ENCODE peak calls at places on chromosomes 13 and 19, in six cellular contexts. One of them, this sample, is unnamed.

GRCh38 chr19:43353606-43354304 is at the start of gene CD177:
- DNase-seq in HepG2: no peak
- DNase-seq in IMR-90: no peak
- DNase-seq in uterus: no peak
- DNase-seq in testis: no peak
- DNase-seq in stomach: no peak
- DNase-seq in this sample: no peak

GRCh38 chr13:28541966-28542365 is 47.0 kb upstream of the FLT1 start:
- DNase-seq in HepG2: no peak
- DNase-seq in IMR-90: no peak
- DNase-seq in uterus: no peak
- DNase-seq in testis: no peak
- DNase-seq in stomach: no peak
- DNase-seq in this sample: no peak

GRCh38 chr19:50496189-50497029 is 14.6 kb downstream of the JOSD2 start:
- DNase-seq in HepG2: peak; percentile 67
- DNase-seq in IMR-90: no peak
- DNase-seq in uterus: no peak
- DNase-seq in testis: peak; percentile 86
- DNase-seq in stomach: no peak
- DNase-seq in this sample: no peak

GRCh38 chr13:109428146-109428545 is 358.2 kb downstream of the IRS2 start:
- DNase-seq in HepG2: no peak
- DNase-seq in IMR-90: no peak
- DNase-seq in uterus: no peak
- DNase-seq in testis: no peak
- DNase-seq in stomach: no peak
- DNase-seq in this sample: no peak

GRCh38 chr13:77299587-77299986 is 27.3 kb downstream of the MYCBP2 start:
- DNase-seq in HepG2: no peak
- DNase-seq in IMR-90: no peak
- DNase-seq in uterus: no peak
- DNase-seq in testis: no peak
- DNase-seq in stomach: no peak
- DNase-seq in this sample: no peak

GRCh38 chr13:63838366-63839110 is 2422.9 kb upstream of the PCDH20 start:
- DNase-seq in HepG2: no peak
- DNase-seq in IMR-90: no peak
- DNase-seq in uterus: no peak
- DNase-seq in testis: no peak
- DNase-seq in stomach: no peak
- DNase-seq in this sample: no peak

GRCh38 chr13:33033361-33033812 is 17.2 kb downstream of the KL start:
- DNase-seq in HepG2: no peak
- DNase-seq in IMR-90: no peak
- DNase-seq in uterus: no peak
- DNase-seq in testis: peak; percentile 18
- DNase-seq in stomach: no peak
- DNase-seq in this sample: no peak

GRCh38 chr13:82224806-82225205 is 1657.5 kb downstream of the SLITRK1 start:
- DNase-seq in HepG2: no peak
- DNase-seq in IMR-90: no peak
- DNase-seq in uterus: no peak
- DNase-seq in testis: no peak
- DNase-seq in stomach: no peak
- DNase-seq in this sample: no peak

GRCh38 chr19:8046569-8047165 is 5.9 kb upstream of the CCL25 start:
- DNase-seq in HepG2: no peak
- DNase-seq in IMR-90: no peak
- DNase-seq in uterus: no peak
- DNase-seq in testis: no peak
- DNase-seq in stomach: no peak
- DNase-seq in this sample: no peak

GRCh38 chr13:111076156-111077013 is 38.7 kb upstream of the ARHGEF7 start:
- DNase-seq in HepG2: no peak
- DNase-seq in IMR-90: no peak
- DNase-seq in uterus: no peak
- DNase-seq in testis: no peak
- DNase-seq in stomach: no peak
- DNase-seq in this sample: no peak
- TF ChIP-seq CTCF in HepG2: peak; percentile 5
- TF ChIP-seq CTCF in IMR-90: peak; percentile 7
- TF ChIP-seq CTCF in uterus: no peak
- TF ChIP-seq CTCF in testis: no peak
- TF ChIP-seq CTCF in stomach: no peak
- TF ChIP-seq CTCF in this sample: no peak

DNA sequence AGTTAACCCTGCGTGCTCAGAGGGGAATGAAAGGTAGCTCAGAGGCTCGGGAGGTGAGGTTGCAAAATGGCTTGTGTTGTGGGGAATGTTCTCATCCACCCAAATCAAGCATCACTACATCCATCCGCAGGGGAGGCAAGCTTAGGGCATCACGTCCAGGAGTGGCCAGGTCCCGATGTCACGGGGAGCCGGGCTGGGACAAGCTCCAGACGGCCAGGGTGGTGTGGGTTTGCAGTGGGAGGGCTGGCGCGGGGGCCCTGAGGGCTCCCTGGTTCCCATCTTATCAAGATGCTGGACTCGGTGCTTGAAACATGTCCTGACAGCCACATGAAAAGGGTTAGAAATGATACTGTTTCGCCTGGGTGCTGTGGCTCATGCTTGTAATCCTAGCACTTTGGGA is 25.8 kb downstream of the EPN1 start:
- DNase-seq in HepG2: no peak
- DNase-seq in IMR-90: no peak
- DNase-seq in uterus: no peak
- DNase-seq in testis: peak; percentile 46
- DNase-seq in stomach: no peak
- DNase-seq in this sample: no peak
- TF ChIP-seq POLR2A in HepG2: no peak
- TF ChIP-seq POLR2A in IMR-90: no peak
- TF ChIP-seq POLR2A in uterus: no peak
- TF ChIP-seq POLR2A in testis: no peak
- TF ChIP-seq POLR2A in stomach: no peak
- TF ChIP-seq POLR2A in this sample: no peak

GRCh38 chr19:3955688-3956087 is 15.2 kb downstream of the DAPK3 start:
- DNase-seq in HepG2: no peak
- DNase-seq in IMR-90: no peak
- DNase-seq in uterus: no peak
- DNase-seq in testis: no peak
- DNase-seq in stomach: no peak
- DNase-seq in this sample: no peak
- H3K27me3 ChIP-seq in HepG2: peaks cover 7% of the 10 kb centered on the region
- H3K27me3 ChIP-seq in IMR-90: no peaks in the 10 kb centered on the region
- H3K27me3 ChIP-seq in uterus: no peaks in the 10 kb centered on the region
- H3K27me3 ChIP-seq in testis: no peaks in the 10 kb centered on the region
- H3K27me3 ChIP-seq in stomach: no peaks in the 10 kb centered on the region
- H3K27me3 ChIP-seq in this sample: no peaks in the 10 kb centered on the region

DNA sequence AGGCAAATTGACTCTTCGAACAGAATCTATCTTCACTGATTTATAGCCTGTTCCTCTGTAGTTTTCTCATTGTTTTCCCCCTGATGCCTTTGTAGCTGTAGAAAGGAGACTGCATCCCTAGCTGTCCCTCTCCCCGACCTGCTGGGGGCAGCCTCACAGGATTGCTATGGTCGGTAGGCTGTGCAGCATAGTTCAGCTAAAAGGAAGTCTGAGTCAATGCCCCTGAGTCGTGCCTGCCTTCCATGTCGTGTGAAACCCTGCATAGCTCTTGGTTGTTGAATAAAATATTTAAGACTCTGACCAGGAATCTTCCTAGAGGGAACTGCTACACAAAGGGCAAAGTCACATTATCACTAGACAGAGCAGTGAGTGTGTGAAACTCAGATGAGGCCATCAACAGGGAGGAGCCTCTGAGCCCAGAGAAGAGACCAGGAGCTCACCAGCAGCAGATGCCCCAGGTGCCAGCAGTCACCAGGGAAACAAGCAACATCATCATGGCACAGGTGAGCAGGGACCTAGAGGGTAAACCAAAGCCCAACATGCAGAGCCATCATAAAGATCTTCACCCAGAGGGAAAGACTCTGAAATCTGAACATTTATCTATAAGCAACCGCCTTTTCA is 108.4 kb upstream of the NBEA start:
- DNase-seq in HepG2: no peak
- DNase-seq in IMR-90: peak; percentile 2
- DNase-seq in uterus: no peak
- DNase-seq in testis: no peak
- DNase-seq in stomach: no peak
- DNase-seq in this sample: no peak
- TF ChIP-seq CTCF in HepG2: peak; percentile 23
- TF ChIP-seq CTCF in IMR-90: no peak
- TF ChIP-seq CTCF in uterus: no peak
- TF ChIP-seq CTCF in testis: no peak
- TF ChIP-seq CTCF in stomach: no peak
- TF ChIP-seq CTCF in this sample: no peak

GRCh38 chr13:52652170-52652979 is at the start of gene SUGT1:
- DNase-seq in HepG2: peak; percentile 94
- DNase-seq in IMR-90: peak; percentile 97
- DNase-seq in uterus: peak; percentile 96
- DNase-seq in testis: peak; percentile 98
- DNase-seq in stomach: peak; percentile 98
- DNase-seq in this sample: peak; percentile 97

GRCh38 chr13:52651880-52652169 is 811 bp upstream of the SUGT1 start:
- DNase-seq in HepG2: no peak
- DNase-seq in IMR-90: no peak
- DNase-seq in uterus: no peak
- DNase-seq in testis: no peak
- DNase-seq in stomach: no peak
- DNase-seq in this sample: no peak

GRCh38 chr13:52646967-52647366 is 4.7 kb downstream of the HNRNPA1L2 start:
- DNase-seq in HepG2: no peak
- DNase-seq in IMR-90: no peak
- DNase-seq in uterus: no peak
- DNase-seq in testis: no peak
- DNase-seq in stomach: no peak
- DNase-seq in this sample: no peak

GRCh38 chr13:52650731-52651130 is 1.9 kb upstream of the SUGT1 start:
- DNase-seq in HepG2: no peak
- DNase-seq in IMR-90: no peak
- DNase-seq in uterus: no peak
- DNase-seq in testis: no peak
- DNase-seq in stomach: no peak
- DNase-seq in this sample: no peak

GRCh38 chr13:52652980-52653303 is 306 bp downstream of the SUGT1 start:
- DNase-seq in HepG2: no peak
- DNase-seq in IMR-90: no peak
- DNase-seq in uterus: no peak
- DNase-seq in testis: no peak
- DNase-seq in stomach: no peak
- DNase-seq in this sample: no peak
- TF ChIP-seq POLR2A in HepG2: no peak
- TF ChIP-seq POLR2A in IMR-90: no peak
- TF ChIP-seq POLR2A in uterus: no peak
- TF ChIP-seq POLR2A in testis: no peak
- TF ChIP-seq POLR2A in stomach: no peak
- TF ChIP-seq POLR2A in this sample: no peak

GRCh38 chr19:16098416-16098768 is 13.3 kb upstream of the RAB8A start:
- DNase-seq in HepG2: no peak
- DNase-seq in IMR-90: no peak
- DNase-seq in uterus: no peak
- DNase-seq in testis: no peak
- DNase-seq in stomach: no peak
- DNase-seq in this sample: no peak
- H3K27me3 ChIP-seq in HepG2: no peaks in the 10 kb centered on the region
- H3K27me3 ChIP-seq in IMR-90: no peaks in the 10 kb centered on the region
- H3K27me3 ChIP-seq in uterus: no peaks in the 10 kb centered on the region
- H3K27me3 ChIP-seq in testis: no peaks in the 10 kb centered on the region
- H3K27me3 ChIP-seq in stomach: no peaks in the 10 kb centered on the region
- H3K27me3 ChIP-seq in this sample: no peaks in the 10 kb centered on the region

GRCh38 chr19:45919678-45920077 is 5.1 kb upstream of the NANOS2 start:
- DNase-seq in HepG2: no peak
- DNase-seq in IMR-90: no peak
- DNase-seq in uterus: no peak
- DNase-seq in testis: no peak
- DNase-seq in stomach: no peak
- DNase-seq in this sample: no peak

GRCh38 chr19:45920458-45920857 is 5.9 kb upstream of the NANOS2 start:
- DNase-seq in HepG2: no peak
- DNase-seq in IMR-90: no peak
- DNase-seq in uterus: no peak
- DNase-seq in testis: no peak
- DNase-seq in stomach: no peak
- DNase-seq in this sample: no peak

GRCh38 chr19:45924891-45925447 is 10.4 kb upstream of the NANOS2 start:
- DNase-seq in HepG2: no peak
- DNase-seq in IMR-90: no peak
- DNase-seq in uterus: no peak
- DNase-seq in testis: no peak
- DNase-seq in stomach: no peak
- DNase-seq in this sample: no peak

GRCh38 chr19:45918721-45919120 is 4.1 kb upstream of the NANOS2 start:
- DNase-seq in HepG2: no peak
- DNase-seq in IMR-90: no peak
- DNase-seq in uterus: no peak
- DNase-seq in testis: no peak
- DNase-seq in stomach: no peak
- DNase-seq in this sample: no peak

DNA sequence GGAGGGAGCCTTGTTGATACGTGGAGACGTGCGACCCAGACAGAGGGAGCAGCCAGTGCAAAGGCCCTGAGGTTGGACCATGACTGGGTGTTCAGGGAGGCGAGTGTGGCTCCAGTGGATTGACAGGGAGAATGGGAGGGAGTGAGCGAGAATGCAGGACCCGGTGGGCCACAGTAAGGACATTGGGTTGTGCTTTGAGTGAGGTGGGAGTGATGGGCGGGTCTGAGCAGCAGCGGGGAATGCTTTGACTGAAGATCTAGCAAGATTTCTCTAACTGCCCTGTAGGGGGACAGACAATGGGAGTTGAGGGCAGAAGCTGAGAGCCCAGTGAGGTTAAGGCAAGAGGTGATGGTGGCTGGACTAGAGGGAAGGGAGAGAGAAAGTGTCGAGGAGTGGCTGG is 7.7 kb upstream of the NANOS2 start:
- DNase-seq in HepG2: peak; percentile 34
- DNase-seq in IMR-90: no peak
- DNase-seq in uterus: no peak
- DNase-seq in testis: no peak
- DNase-seq in stomach: no peak
- DNase-seq in this sample: no peak
- TF ChIP-seq CTCF in HepG2: peak; percentile 25
- TF ChIP-seq CTCF in IMR-90: peak; percentile 8
- TF ChIP-seq CTCF in uterus: no peak
- TF ChIP-seq CTCF in testis: no peak
- TF ChIP-seq CTCF in stomach: no peak
- TF ChIP-seq CTCF in this sample: no peak

DNA sequence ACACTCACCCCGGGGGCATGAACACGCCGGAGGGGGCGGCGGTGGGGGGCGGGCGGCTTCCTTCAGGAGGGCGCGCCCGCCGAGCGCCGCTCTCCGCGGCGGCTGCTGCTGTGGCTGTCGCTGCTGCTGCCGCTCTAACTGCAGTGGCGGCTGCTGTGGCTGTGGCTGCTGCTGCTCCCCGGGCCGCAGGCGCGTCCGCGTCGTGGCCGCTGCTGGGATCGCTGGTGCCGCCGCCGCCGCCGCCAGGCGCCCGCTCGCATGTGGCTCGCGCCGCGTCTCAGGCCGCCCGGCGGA is at the start of gene BBC3:
- DNase-seq in HepG2: no peak
- DNase-seq in IMR-90: no peak
- DNase-seq in uterus: no peak
- DNase-seq in testis: no peak
- DNase-seq in stomach: no peak
- DNase-seq in this sample: no peak
- TF ChIP-seq POLR2A in HepG2: no peak
- TF ChIP-seq POLR2A in IMR-90: no peak
- TF ChIP-seq POLR2A in uterus: peak; percentile 91
- TF ChIP-seq POLR2A in testis: no peak
- TF ChIP-seq POLR2A in stomach: no peak
- TF ChIP-seq POLR2A in this sample: peak; percentile 60

This sample was measured in adrenal gland.